ENCODE peak calls at places on chromosomes 13 and 19, in six cellular contexts. One of them, this sample, is unnamed.

GRCh38 chr19:4075373-4075772 is 8.7 kb upstream of the ZBTB7A start:
- DNase-seq in K562: no peak
- DNase-seq in GM12878: no peak
- DNase-seq in H1: no peak
- DNase-seq in HepG2: no peak
- DNase-seq in SK-N-SH: no peak
- DNase-seq in this sample: no peak

GRCh38 chr13:23876265-23876664 is 12.9 kb downstream of the MIPEP start:
- DNase-seq in K562: no peak
- DNase-seq in GM12878: no peak
- DNase-seq in H1: no peak
- DNase-seq in HepG2: no peak
- DNase-seq in SK-N-SH: peak
- DNase-seq in this sample: peak

GRCh38 chr19:54179921-54180452 is 7.0 kb upstream of the TMC4 start:
- DNase-seq in K562: no peak
- DNase-seq in GM12878: no peak
- DNase-seq in H1: peak
- DNase-seq in HepG2: peak
- DNase-seq in SK-N-SH: peak
- DNase-seq in this sample: peak

GRCh38 chr13:27120011-27120410 is 51.6 kb downstream of the USP12 start:
- DNase-seq in K562: no peak
- DNase-seq in GM12878: no peak
- DNase-seq in H1: no peak
- DNase-seq in HepG2: no peak
- DNase-seq in SK-N-SH: no peak
- DNase-seq in this sample: no peak

GRCh38 chr19:38734176-38734425 is 10.2 kb downstream of the CAPN12 start:
- DNase-seq in K562: no peak
- DNase-seq in GM12878: no peak
- DNase-seq in H1: no peak
- DNase-seq in HepG2: no peak
- DNase-seq in SK-N-SH: no peak
- DNase-seq in this sample: peak

GRCh38 chr13:102868366-102868936 is 22.6 kb downstream of the ERCC5 start:
- DNase-seq in K562: no peak
- DNase-seq in GM12878: no peak
- DNase-seq in H1: no peak
- DNase-seq in HepG2: no peak
- DNase-seq in SK-N-SH: no peak
- DNase-seq in this sample: no peak

GRCh38 chr19:45485301-45486077 is 11.4 kb downstream of the RTN2 start:
- DNase-seq in K562: peak
- DNase-seq in GM12878: peak
- DNase-seq in H1: peak
- DNase-seq in HepG2: peak
- DNase-seq in SK-N-SH: peak
- DNase-seq in this sample: peak

GRCh38 chr13:64697226-64697625 is 2532.9 kb downstream of the PCDH9 start:
- DNase-seq in K562: no peak
- DNase-seq in GM12878: no peak
- DNase-seq in H1: no peak
- DNase-seq in HepG2: no peak
- DNase-seq in SK-N-SH: no peak
- DNase-seq in this sample: no peak

GRCh38 chr19:28710278-28710677 is 502.7 kb downstream of the UQCRFS1 start:
- DNase-seq in K562: peak
- DNase-seq in GM12878: peak
- DNase-seq in H1: no peak
- DNase-seq in HepG2: peak
- DNase-seq in SK-N-SH: peak
- DNase-seq in this sample: peak

GRCh38 chr19:48444129-48444932 is 1.5 kb upstream of the GRWD1 start:
- DNase-seq in K562: no peak
- DNase-seq in GM12878: no peak
- DNase-seq in H1: no peak
- DNase-seq in HepG2: no peak
- DNase-seq in SK-N-SH: peak
- DNase-seq in this sample: no peak
- TF ChIP-seq MAX in K562: no peak
- TF ChIP-seq MAX in GM12878: no peak
- TF ChIP-seq MAX in H1: no peak
- TF ChIP-seq MAX in HepG2: peak
- TF ChIP-seq MAX in SK-N-SH: no peak
- TF ChIP-seq MAX in this sample: no peak

GRCh38 chr13:52109096-52109495 is 19.8 kb downstream of the NEK5 start:
- DNase-seq in K562: no peak
- DNase-seq in GM12878: no peak
- DNase-seq in H1: no peak
- DNase-seq in HepG2: no peak
- DNase-seq in SK-N-SH: no peak
- DNase-seq in this sample: no peak
- TF ChIP-seq EP300 in K562: no peak
- TF ChIP-seq EP300 in GM12878: no peak
- TF ChIP-seq EP300 in H1: no peak
- TF ChIP-seq EP300 in HepG2: no peak
- TF ChIP-seq EP300 in SK-N-SH: no peak
- TF ChIP-seq EP300 in this sample: no peak

DNA sequence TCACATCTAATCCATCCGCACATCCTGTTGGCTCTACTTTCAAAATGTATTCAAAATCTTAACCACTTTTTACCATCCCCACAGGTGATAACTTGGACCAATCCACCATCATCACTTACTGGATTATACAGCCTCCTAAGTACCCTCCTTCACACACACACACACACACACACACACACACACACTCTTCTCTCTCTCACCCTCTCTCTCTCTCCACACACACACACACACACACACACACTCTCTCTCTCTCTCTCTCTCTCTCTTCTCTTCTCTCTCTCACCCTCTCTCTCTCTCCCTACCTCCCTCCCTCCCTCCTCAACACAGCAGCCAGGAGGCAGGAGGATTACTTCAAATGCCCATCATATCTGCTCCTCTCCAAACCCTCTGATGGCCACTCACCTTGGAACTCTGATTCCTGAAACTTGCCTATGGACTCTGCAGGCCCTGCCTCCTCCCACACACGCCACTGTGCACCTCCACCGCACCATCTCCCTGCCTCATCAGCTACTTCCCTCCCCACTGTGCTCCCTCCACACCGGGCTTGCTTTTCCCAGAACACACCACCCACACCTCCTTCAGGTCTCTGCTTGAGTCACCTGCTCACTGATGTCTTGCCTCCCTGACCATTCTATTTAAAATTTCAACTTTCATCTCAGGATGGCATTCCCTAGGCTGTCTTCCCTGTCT is 39.7 kb downstream of the RCBTB2 start:
- DNase-seq in K562: peak
- DNase-seq in GM12878: no peak
- DNase-seq in H1: no peak
- DNase-seq in HepG2: no peak
- DNase-seq in SK-N-SH: no peak
- DNase-seq in this sample: no peak
- H3K4me2 ChIP-seq in K562: peak
- H3K4me2 ChIP-seq in GM12878: peak
- H3K4me2 ChIP-seq in H1: no peak
- H3K4me2 ChIP-seq in HepG2: no peak
- H3K4me2 ChIP-seq in SK-N-SH: no peak
- H3K4me2 ChIP-seq in this sample: no peak

GRCh38 chr19:40661616-40662015 is 28.8 kb downstream of the NUMBL start:
- DNase-seq in K562: no peak
- DNase-seq in GM12878: no peak
- DNase-seq in H1: no peak
- DNase-seq in HepG2: no peak
- DNase-seq in SK-N-SH: no peak
- DNase-seq in this sample: no peak

GRCh38 chr19:40662925-40663711 is 27.3 kb downstream of the NUMBL start:
- DNase-seq in K562: peak
- DNase-seq in GM12878: peak
- DNase-seq in H1: peak
- DNase-seq in HepG2: peak
- DNase-seq in SK-N-SH: peak
- DNase-seq in this sample: peak

GRCh38 chr19:40658031-40658430 is 32.4 kb downstream of the NUMBL start:
- DNase-seq in K562: no peak
- DNase-seq in GM12878: no peak
- DNase-seq in H1: no peak
- DNase-seq in HepG2: no peak
- DNase-seq in SK-N-SH: no peak
- DNase-seq in this sample: no peak

GRCh38 chr19:40659566-40659965 is 30.9 kb downstream of the NUMBL start:
- DNase-seq in K562: no peak
- DNase-seq in GM12878: no peak
- DNase-seq in H1: no peak
- DNase-seq in HepG2: no peak
- DNase-seq in SK-N-SH: no peak
- DNase-seq in this sample: no peak

DNA sequence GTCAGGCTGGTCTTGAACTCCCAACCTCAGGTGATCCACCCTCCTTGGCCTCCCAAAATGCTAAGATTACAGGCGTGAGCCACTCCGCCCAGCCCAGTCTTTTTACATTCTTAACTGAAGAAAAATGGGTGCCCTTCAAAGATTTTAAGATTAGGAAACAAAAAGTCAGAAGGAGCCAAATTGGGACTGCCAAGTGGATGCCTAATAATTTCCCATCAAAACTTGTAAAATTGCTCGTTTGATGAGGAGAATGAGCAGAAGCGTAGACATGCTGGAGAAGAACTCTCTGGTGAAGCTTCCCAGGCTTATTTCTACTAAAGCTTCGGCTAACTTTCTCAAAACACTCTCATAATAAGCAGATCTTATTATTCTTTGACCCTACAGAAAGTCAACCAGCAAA is 31.3 kb downstream of the NUMBL start:
- DNase-seq in K562: no peak
- DNase-seq in GM12878: no peak
- DNase-seq in H1: no peak
- DNase-seq in HepG2: no peak
- DNase-seq in SK-N-SH: no peak
- DNase-seq in this sample: no peak
- TF ChIP-seq MAX in K562: no peak
- TF ChIP-seq MAX in GM12878: no peak
- TF ChIP-seq MAX in H1: no peak
- TF ChIP-seq MAX in HepG2: no peak
- TF ChIP-seq MAX in SK-N-SH: no peak
- TF ChIP-seq MAX in this sample: no peak

DNA sequence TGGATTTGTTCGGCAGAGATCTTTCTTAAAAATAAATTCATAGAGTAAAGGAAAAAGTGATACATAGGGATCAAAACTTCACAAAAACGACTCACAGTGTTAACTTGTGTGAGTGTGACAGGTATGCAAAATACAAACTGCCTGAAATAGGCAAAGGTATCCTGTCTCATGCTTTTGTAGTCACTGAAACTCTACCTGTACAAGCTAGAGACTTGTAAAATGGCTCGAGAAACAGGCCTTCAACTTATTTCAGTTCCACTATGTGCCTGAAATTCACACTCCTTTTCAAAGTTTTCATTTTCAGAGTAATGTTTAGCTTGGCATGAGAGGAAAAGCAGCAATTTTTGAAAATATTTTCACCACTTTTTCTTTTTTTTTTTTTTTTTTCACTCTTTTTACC is 290.4 kb downstream of the DIAPH3 start:
- DNase-seq in K562: no peak
- DNase-seq in GM12878: no peak
- DNase-seq in H1: no peak
- DNase-seq in HepG2: no peak
- DNase-seq in SK-N-SH: no peak
- DNase-seq in this sample: no peak
- TF ChIP-seq EP300 in K562: no peak
- TF ChIP-seq EP300 in GM12878: no peak
- TF ChIP-seq EP300 in H1: no peak
- TF ChIP-seq EP300 in HepG2: no peak
- TF ChIP-seq EP300 in SK-N-SH: no peak
- TF ChIP-seq EP300 in this sample: no peak

This sample was measured in A549.